ENCODE peak calls at places on chromosomes 13 and 19, in four cellular contexts. N, M, O and P are unnamed samples. For H3K4me1, the result is how much of the 10 kb centered on the place peaks cover.

GRCh38 chr13:60574706-60575105 is 177.7 kb downstream of the TDRD3 start:
- DNase-seq in O (no peak), M (no peak), N (no peak), P (no peak)

GRCh38 chr13:30138511-30138910 is 168.8 kb downstream of the KATNAL1 start:
- DNase-seq in M (no peak), N (no peak), O (peak), P (no peak)

GRCh38 chr19:413756-414420 is 4.9 kb upstream of the C2CD4C start:
- DNase-seq in M (no peak), N (peak), O (no peak), P (no peak)

GRCh38 chr13:85148009-85148408 is 651.2 kb downstream of the SLITRK6 start:
- DNase-seq in M (no peak), N (peak), O (no peak), P (no peak)

GRCh38 chr13:40315416-40316064 is 350.9 kb downstream of the FOXO1 start:
- DNase-seq in O (no peak), M (no peak), N (peak), P (no peak)

GRCh38 chr19:50368649-50369570 is 3.5 kb upstream of the NAPSA start:
- DNase-seq in N (peak), O (peak), M (peak), P (peak)

GRCh38 chr13:76879211-76879875 is 6.9 kb downstream of the KCTD12 start:
- DNase-seq in M (peak), N (peak), O (peak), P (peak)

GRCh38 chr13:50724913-50725312 is 118.6 kb downstream of the DLEU7 start:
- DNase-seq in M (no peak), O (no peak), N (no peak), P (no peak)

GRCh38 chr13:44818428-44818827 is 170.8 kb downstream of the NUFIP1 start:
- DNase-seq in O (peak), N (no peak), M (no peak), P (no peak)

GRCh38 chr19:46904114-46905060 is 43.6 kb downstream of the ARHGAP35 start:
- DNase-seq in N (no peak), O (peak), M (no peak), P (no peak)

GRCh38 chr19:45275370-45275971 is 24.4 kb downstream of the MARK4 start:
- DNase-seq in O (no peak), M (no peak), N (no peak), P (no peak)

GRCh38 chr19:19655641-19656343 is 7.7 kb downstream of the ATP13A1 start:
- DNase-seq in O (no peak), M (no peak), N (no peak), P (no peak)

GRCh38 chr19:16897572-16898056 is 8.8 kb downstream of the F2RL3 start:
- DNase-seq in M (no peak), O (peak), N (no peak), P (no peak)

GRCh38 chr13:49258097-49258796 is 10.5 kb downstream of the CDADC1 start:
- DNase-seq in M (no peak), O (no peak), N (no peak), P (no peak)

GRCh38 chr13:46295531-46296464 is 84.1 kb downstream of the LRRC63 start:
- DNase-seq in M (peak), N (no peak), O (peak), P (no peak)

GRCh38 chr19:46913852-46914430 is 53.1 kb downstream of the ARHGAP35 start:
- DNase-seq in M (no peak), N (no peak), O (peak), P (no peak)

GRCh38 chr13:97321616-97322321 is 99.6 kb downstream of the MBNL2 start:
- DNase-seq in O (no peak), N (no peak), M (no peak), P (no peak)

GRCh38 chr19:51127755-51128154 is 3.0 kb downstream of the SIGLEC9 start:
- DNase-seq in O (peak), N (no peak), M (peak), P (no peak)

GRCh38 chr13:38520041-38520440 is 166.8 kb upstream of the FREM2 start:
- DNase-seq in M (no peak), O (no peak), N (no peak), P (no peak)

GRCh38 chr13:59931621-59932020 is 232.1 kb downstream of the DIAPH3 start:
- DNase-seq in N (no peak), O (no peak), M (no peak), P (no peak)

GRCh38 chr13:94112731-94113130 is 366.8 kb downstream of the DCT start:
- DNase-seq in M (no peak), N (no peak), O (no peak), P (no peak)

GRCh38 chr13:60090579-60090978 is 73.1 kb downstream of the DIAPH3 start:
- DNase-seq in N (no peak), O (no peak), M (no peak), P (no peak)

GRCh38 chr13:49914947-49915346 is 21.2 kb downstream of the SPRYD7 start:
- DNase-seq in O (no peak), N (no peak), M (no peak), P (no peak)

GRCh38 chr13:39612023-39612637 is 9.1 kb upstream of the LHFPL6 start:
- DNase-seq in M (peak), O (peak), N (peak), P (peak)

GRCh38 chr19:548841-549830 is 5.3 kb downstream of the GZMM start:
- DNase-seq in M (no peak), O (no peak), N (no peak), P (no peak)

GRCh38 chr13:29131159-29131558 is 311.0 kb downstream of the MTUS2 start:
- DNase-seq in N (no peak), O (no peak), M (no peak), P (no peak)

GRCh38 chr19:55391191-55391670 is 5.5 kb downstream of the RPL28 start:
- DNase-seq in N (no peak), O (no peak), M (no peak), P (no peak)

GRCh38 chr13:97225533-97225932 is 3.4 kb downstream of the MBNL2 start:
- DNase-seq in M (no peak), O (no peak), N (no peak), P (no peak)

GRCh38 chr13:42151781-42152180 is 103.3 kb downstream of the DGKH start:
- DNase-seq in N (no peak), O (no peak), M (no peak), P (no peak)
- H3K4me1 ChIP-seq in N (under half), O (under half), M (under half), P (under half)

GRCh38 chr13:98504029-98504351 is 72.9 kb downstream of the STK24 start:
- DNase-seq in N (no peak), M (no peak), O (no peak), P (no peak)
- H3K4me1 ChIP-seq in N (half or more), M (half or more), O (under half), P (under half)

DNA sequence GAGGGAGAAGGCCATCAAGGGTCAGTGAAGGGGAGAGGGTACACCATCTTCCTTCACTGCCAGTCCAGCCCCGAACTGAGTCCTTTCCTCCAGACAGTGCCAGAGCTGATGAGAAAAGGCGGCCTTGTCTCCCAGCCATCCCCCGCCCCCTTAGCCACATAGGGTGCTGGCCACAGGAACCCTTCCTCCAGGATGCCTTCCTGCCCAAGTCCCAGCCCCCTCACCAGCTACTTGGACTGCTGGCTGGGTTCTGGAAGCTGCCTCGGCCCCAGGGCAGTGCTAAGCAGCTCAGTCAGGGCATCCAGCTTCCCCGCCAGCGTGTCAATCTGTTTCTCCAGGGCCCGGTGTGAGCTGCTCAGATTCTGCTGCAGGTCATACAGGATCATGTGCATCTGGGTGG is 12.6 kb upstream of the SMG9 start:
- DNase-seq in N (no peak), M (no peak), O (no peak), P (no peak)
- H3K4me1 ChIP-seq in N (under half), M (under half), O (under half), P (under half)

DNA sequence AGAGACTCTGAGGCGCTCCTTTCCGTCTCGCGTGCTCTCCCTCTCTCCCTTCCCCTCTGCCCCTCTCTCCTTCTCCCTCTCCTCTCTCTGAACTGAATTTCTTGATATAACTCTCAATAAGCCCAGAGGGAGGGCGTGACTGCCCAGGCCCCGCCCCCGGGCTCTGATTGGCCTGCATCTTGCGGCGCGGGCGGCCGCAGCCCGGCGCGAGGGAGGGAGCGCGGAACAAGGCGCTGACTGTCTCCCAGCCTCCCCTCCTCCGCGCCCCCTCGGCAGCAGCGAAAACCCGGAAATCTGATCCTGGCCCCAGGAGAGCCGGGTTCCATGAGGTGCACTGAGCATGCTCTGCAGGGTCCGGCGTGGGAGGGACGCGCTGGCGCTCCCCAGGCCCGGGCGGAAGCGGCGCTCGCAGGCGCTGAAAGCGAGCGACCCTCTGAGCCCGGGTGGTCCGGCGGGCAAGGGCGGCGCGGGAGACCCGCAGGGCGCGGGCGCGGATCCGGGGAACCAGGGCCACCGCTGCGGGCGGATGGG is at the start of gene PCDH9:
- DNase-seq in M (peak), N (peak), O (peak), P (peak)
- H3K4me1 ChIP-seq in M (under half), N (under half), O (under half), P (under half)

GRCh38 chr19:28949027-28949426 is 263.9 kb downstream of the UQCRFS1 start:
- DNase-seq in N (no peak), M (no peak), O (no peak), P (no peak)
- H3K4me1 ChIP-seq in N (under half), M (under half), O (under half), P (under half)

GRCh38 chr19:38277549-38277948 is 13.2 kb downstream of the SPINT2 start:
- DNase-seq in M (no peak), O (peak), N (no peak), P (no peak)
- H3K4me1 ChIP-seq in M (under half), O (under half), N (half or more), P (under half)

DNA sequence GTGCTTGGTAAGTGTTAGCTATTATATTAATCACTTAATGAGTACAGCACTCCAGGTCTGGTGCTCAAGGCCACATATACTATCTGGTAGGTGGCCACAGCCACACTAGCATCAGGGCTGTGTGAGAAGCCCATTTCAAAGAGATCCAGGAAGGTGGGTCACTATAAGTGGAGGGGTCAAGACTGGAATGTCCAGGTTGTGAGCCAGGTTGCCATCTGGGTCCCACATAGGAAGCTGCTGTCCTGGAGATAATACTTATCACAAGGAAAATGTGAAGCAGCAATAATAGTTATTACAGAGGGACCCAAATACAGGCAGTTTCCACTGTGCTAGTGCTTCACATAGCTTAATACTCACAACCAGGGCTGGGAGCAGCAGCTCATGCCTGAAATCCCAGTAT is 13.1 kb downstream of the C19orf47 start:
- DNase-seq in N (no peak), O (no peak), M (no peak), P (no peak)
- H3K4me1 ChIP-seq in N (under half), O (under half), M (under half), P (under half)